ENCODE peak calls at places on chromosome 2, in seven cellular contexts. W is A549, B is GM12878, F is K562, H is HCT116, P is HepG2, I is H1. J is an unnamed sample.

GRCh38 chr2:160464996-160465395 is 28.6 kb downstream of the RBMS1 start:
- DNase-seq in H (no peak), F (no peak), I (no peak), P (no peak), W (no peak), B (no peak), J (no peak)

GRCh38 chr2:8303322-8303832 is 378.5 kb upstream of the ID2 start:
- DNase-seq in W (no peak), F (no peak), I (no peak), B (peak; percentile 95), P (no peak), H (no peak), J (no peak)

GRCh38 chr2:235521844-235522243 is 28.0 kb downstream of the AGAP1 start:
- DNase-seq in P (no peak), F (no peak), W (no peak), H (no peak), I (no peak), B (no peak), J (no peak)

GRCh38 chr2:72141032-72141645 is 6.5 kb downstream of the CYP26B1 start:
- DNase-seq in B (no peak), H (no peak), F (no peak), P (no peak), I (no peak), W (no peak), J (no peak)

GRCh38 chr2:219445220-219445631 is 10.6 kb downstream of the SPEG start:
- DNase-seq in P (no peak), I (no peak), B (no peak), F (no peak), W (no peak), H (no peak), J (no peak)

GRCh38 chr2:192035731-192036442 is 158.8 kb downstream of the TMEFF2 start:
- DNase-seq in H (no peak), W (no peak), F (no peak), I (no peak), B (no peak), P (no peak), J (no peak)

GRCh38 chr2:71807969-71808451 is 339.7 kb downstream of the CYP26B1 start:
- DNase-seq in W (no peak), P (no peak), F (no peak), B (no peak), I (peak; percentile 8), H (no peak), J (no peak)

GRCh38 chr2:111226797-111227700 is 106.3 kb downstream of the BCL2L11 start:
- DNase-seq in H (no peak), I (no peak), P (no peak), F (no peak), B (no peak), W (no peak), J (no peak)

GRCh38 chr2:236665130-236665529 is 95.5 kb downstream of the ACKR3 start:
- DNase-seq in B (no peak), P (no peak), W (no peak), H (no peak), I (no peak), F (no peak), J (no peak)

DNA sequence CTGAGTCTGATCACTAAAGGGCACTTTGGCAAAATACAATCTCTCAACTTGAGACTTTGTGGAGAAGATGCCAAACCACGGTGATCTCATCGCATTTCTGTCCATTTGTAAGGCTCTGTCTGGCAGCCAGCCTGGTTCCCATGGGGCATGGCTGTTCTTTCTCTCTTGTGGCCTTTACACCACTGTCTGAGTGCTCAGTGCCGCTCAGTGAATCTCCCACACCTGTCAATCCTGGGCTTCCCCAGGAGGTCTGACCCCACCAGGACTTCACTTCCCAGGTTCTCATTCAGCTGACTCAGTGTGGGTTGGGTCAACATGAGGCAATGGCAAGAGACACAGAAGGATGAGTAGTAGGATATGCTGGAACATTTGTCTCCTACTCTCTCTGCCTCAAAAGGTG is 96.8 kb upstream of the TRIB2 start:
- DNase-seq in F (no peak), I (no peak), B (no peak), W (no peak), P (no peak), H (no peak), J (no peak)
- H3K4me2 ChIP-seq in F (no peak overlapping the region), I (no peak overlapping the region), B (no peak overlapping the region), W (no peak overlapping the region), P (no peak overlapping the region), H (no peak overlapping the region), J (no peak overlapping the region)

GRCh38 chr2:210475726-210476125 is 833 bp downstream of the LANCL1 start:
- DNase-seq in F (no peak), B (no peak), P (no peak), W (no peak), I (no peak), H (no peak), J (peak; percentile 3)
- TF ChIP-seq POLR2A in F (no peak), B (no peak), P (no peak), W (no peak), I (no peak), H (no peak), J (no peak)

GRCh38 chr2:114545052-114545451 is 102.6 kb downstream of the DPP10 start:
- DNase-seq in F (no peak), W (no peak), B (no peak), P (no peak), H (no peak), I (no peak), J (no peak)
- TF ChIP-seq MAX in F (no peak), W (no peak), B (no peak), P (no peak), H (no peak), I (no peak), J (no peak)

GRCh38 chr2:237669129-237669627 is 41.8 kb downstream of the LRRFIP1 start:
- DNase-seq in F (no peak), P (no peak), I (no peak), W (no peak), B (no peak), H (no peak), J (no peak)
- H3K4me2 ChIP-seq in F (no peak overlapping the region), P (peak overlapping the region; percentile 62), I (no peak overlapping the region), W (peak overlapping the region; percentile 40), B (peak overlapping the region; percentile 57), H (no peak overlapping the region), J (no peak overlapping the region)

GRCh38 chr2:112547333-112547732 is 5.1 kb downstream of the POLR1B start:
- DNase-seq in P (peak; percentile 41), W (no peak), I (no peak), B (no peak), F (no peak), H (no peak), J (no peak)

GRCh38 chr2:112542123-112542973 is at the start of gene POLR1B:
- DNase-seq in I (peak; percentile 91), F (peak; percentile 80), H (peak; percentile 76), P (peak; percentile 89), B (peak; percentile 65), W (peak; percentile 81), J (peak; percentile 87)

GRCh38 chr2:112542974-112543760 is 902 bp downstream of the POLR1B start:
- DNase-seq in B (no peak), W (peak; percentile 8), I (no peak), H (peak; percentile 13), P (peak; percentile 13), F (no peak), J (peak; percentile 54)

GRCh38 chr2:112540906-112541305 is 1.4 kb upstream of the POLR1B start:
- DNase-seq in F (no peak), B (no peak), W (no peak), P (no peak), H (no peak), I (no peak), J (no peak)

GRCh38 chr2:112541315-112542122 is 746 bp upstream of the POLR1B start:
- DNase-seq in H (no peak), W (peak; percentile 69), F (peak; percentile 87), P (no peak), B (peak; percentile 5), I (peak; percentile 88), J (no peak)
- TF ChIP-seq POLR2A in H (peak; percentile 33), W (peak; percentile 52), F (no peak), P (peak; percentile 62), B (peak; percentile 88), I (no peak), J (peak; percentile 46)

J was measured in endothelial cell of umbilical vein.